ENCODE peak calls at places on chromosomes 4 and X, in ten cellular contexts. U is fibroblast of lung, D is SK-N-SH, P is cardiac fibroblast, Z is A549, K is ovary, M is fibroblast of the aortic adventitia, E is MM.1S, W is WERI-Rb-1, Y is GM12864. I is an unnamed sample.
A peak's percentile ranks its signal among the peaks of the same experiment; 100 is the strongest.

GRCh38 chr4:8188085-8188484 is 11.0 kb upstream of the SH3TC1 start:
- DNase-seq in Z (peak; percentile 30), P (no peak), D (peak; percentile 36), K (no peak), U (no peak), M (no peak), Y (no peak), W (no peak), E (no peak), I (peak; percentile 41)

GRCh38 chrX:28491941-28492340 is 95.3 kb upstream of the IL1RAPL1 start:
- DNase-seq in M (no peak), P (peak; percentile 8), U (no peak), Z (no peak), E (no peak), Y (no peak), W (no peak), K (no peak), D (no peak), I (no peak)

GRCh38 chrX:141642979-141643378 is 53.5 kb downstream of the SPANXA2 start:
- DNase-seq in P (peak; percentile 4), E (no peak), M (peak; percentile 12), Y (no peak), K (no peak), Z (peak; percentile 4), U (peak; percentile 49), W (no peak), D (no peak), I (no peak)

GRCh38 chr4:156321203-156321602 is 367.5 kb upstream of the CTSO start:
- DNase-seq in U (peak; percentile 98), Z (no peak), M (peak; percentile 69), Y (no peak), W (no peak), P (peak; percentile 72), K (no peak), E (no peak), D (no peak), I (no peak)

GRCh38 chr4:152719856-152720556 is 40.2 kb upstream of the TMEM154 start:
- DNase-seq in W (no peak), D (no peak), U (no peak), P (no peak), K (no peak), Z (no peak), Y (no peak), E (no peak), M (no peak), I (no peak)

GRCh38 chr4:24713604-24714003 is 81.8 kb upstream of the SOD3 start:
- DNase-seq in U (no peak), W (no peak), D (no peak), E (no peak), Y (no peak), Z (no peak), K (no peak), P (no peak), M (no peak), I (no peak)

GRCh38 chr4:24643774-24644520 is 59.6 kb upstream of the DHX15 start:
- DNase-seq in E (no peak), P (peak; percentile 50), Y (no peak), U (no peak), K (no peak), Z (no peak), M (peak; percentile 36), W (no peak), D (no peak), I (no peak)

GRCh38 chr4:21768349-21769310 is 179.9 kb downstream of the KCNIP4 start:
- DNase-seq in W (no peak), P (peak; percentile 69), E (peak; percentile 55), Z (peak; percentile 40), M (peak; percentile 69), U (peak; percentile 50), K (no peak), Y (peak; percentile 3), D (peak; percentile 18), I (no peak)

DNA sequence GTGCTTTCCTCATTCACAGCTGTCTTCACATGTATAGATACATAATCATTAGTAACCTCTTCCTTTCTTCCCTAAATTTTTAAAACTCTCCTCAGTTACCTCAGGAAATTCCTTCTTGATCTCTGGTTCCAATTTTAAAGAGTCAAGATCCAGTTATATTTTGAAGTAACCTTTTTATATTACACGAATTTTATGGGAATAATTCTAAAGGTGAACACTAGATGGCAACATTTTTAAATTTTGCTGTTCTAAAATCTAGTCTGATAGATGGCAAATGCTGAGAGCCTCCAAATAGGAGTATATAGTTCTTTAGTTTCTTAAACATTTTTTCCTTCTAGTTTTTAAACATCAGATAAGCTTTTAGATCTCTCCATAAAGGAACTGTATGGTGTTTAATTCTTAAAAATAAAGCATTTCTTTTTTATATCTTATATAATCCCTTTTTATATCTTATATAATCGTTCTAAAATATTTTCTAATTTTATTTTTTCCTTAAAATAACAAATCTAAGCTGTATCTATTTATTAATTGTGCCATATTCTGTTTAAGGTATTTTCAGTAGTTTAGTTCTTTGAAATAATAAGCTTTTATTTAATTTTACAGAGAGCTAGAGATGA is 37.9 kb upstream of the PAPSS1 start:
- DNase-seq in Y (no peak), P (peak; percentile 69), E (peak; percentile 75), W (no peak), Z (peak; percentile 17), D (peak; percentile 9), K (no peak), U (peak; percentile 33), M (peak; percentile 76), I (no peak)
- TF ChIP-seq CTCF in Y (peak; percentile 6), P (peak; percentile 25), E (peak; percentile 51), W (no peak), Z (peak; percentile 52), D (peak; percentile 72), K (no peak), U (peak; percentile 16), M (peak; percentile 20), I (peak; percentile 75)

GRCh38 chr4:102429553-102429952 is 71.6 kb upstream of the NFKB1 start:
- DNase-seq in W (no peak), E (no peak), Y (no peak), P (peak; percentile 77), D (no peak), M (peak; percentile 95), U (peak; percentile 99), K (no peak), Z (peak; percentile 90), I (no peak)

GRCh38 chr4:102437111-102437510 is 64.0 kb upstream of the NFKB1 start:
- DNase-seq in W (no peak), U (no peak), P (no peak), Y (no peak), K (no peak), M (no peak), Z (no peak), E (no peak), D (no peak), I (no peak)

GRCh38 chr4:102427599-102427998 is 73.6 kb upstream of the NFKB1 start:
- DNase-seq in U (no peak), P (no peak), E (no peak), Y (no peak), D (no peak), Z (no peak), M (no peak), W (no peak), K (no peak), I (no peak)

GRCh38 chr4:102430511-102430910 is 70.6 kb upstream of the NFKB1 start:
- DNase-seq in E (peak; percentile 18), D (no peak), P (peak; percentile 34), M (peak; percentile 42), Y (no peak), U (peak; percentile 41), K (no peak), W (no peak), Z (peak; percentile 27), I (no peak)

DNA sequence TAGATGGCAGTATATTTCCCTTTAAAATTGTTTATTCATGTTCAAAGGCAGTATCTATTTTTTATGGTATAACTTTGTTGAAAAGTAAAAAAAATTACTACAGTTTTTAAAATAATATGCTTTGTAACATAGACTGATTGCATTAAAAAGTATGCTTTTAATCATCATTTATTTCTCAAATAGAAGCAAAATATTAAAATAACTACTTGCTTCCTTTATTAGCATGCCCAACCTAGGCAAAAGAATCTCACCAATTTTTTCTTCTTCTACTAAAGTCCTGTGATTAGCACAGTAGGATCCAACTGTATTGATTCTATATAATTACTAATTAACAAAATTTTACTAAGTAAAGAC is 69.6 kb upstream of the NFKB1 start:
- DNase-seq in K (no peak), D (no peak), M (no peak), Z (no peak), W (no peak), P (no peak), Y (no peak), U (no peak), E (no peak), I (no peak)
- TF ChIP-seq CTCF in K (no peak), D (no peak), M (no peak), Z (no peak), W (no peak), P (no peak), Y (no peak), U (no peak), E (no peak), I (peak; percentile 51)

GRCh38 chr4:89482248-89482647 is 174.6 kb upstream of the GPRIN3 start:
- DNase-seq in Z (peak; percentile 71), P (peak; percentile 63), U (peak; percentile 39), M (peak; percentile 48), Y (no peak), D (peak; percentile 61), W (peak; percentile 69), E (peak; percentile 49), K (no peak), I (no peak)

GRCh38 chr4:89482926-89483595 is 175.5 kb upstream of the GPRIN3 start:
- DNase-seq in Y (no peak), U (peak; percentile 21), M (no peak), Z (no peak), D (no peak), E (no peak), W (no peak), P (no peak), K (no peak), I (no peak)

GRCh38 chr4:89486673-89487072 is 179.1 kb upstream of the GPRIN3 start:
- DNase-seq in W (no peak), E (no peak), U (no peak), D (no peak), Z (no peak), Y (no peak), M (no peak), P (no peak), K (no peak), I (no peak)

GRCh38 chr4:89489338-89489771 is 181.8 kb upstream of the GPRIN3 start:
- DNase-seq in P (no peak), W (no peak), M (no peak), Z (no peak), K (no peak), E (no peak), Y (no peak), D (peak; percentile 9), U (no peak), I (no peak)

DNA sequence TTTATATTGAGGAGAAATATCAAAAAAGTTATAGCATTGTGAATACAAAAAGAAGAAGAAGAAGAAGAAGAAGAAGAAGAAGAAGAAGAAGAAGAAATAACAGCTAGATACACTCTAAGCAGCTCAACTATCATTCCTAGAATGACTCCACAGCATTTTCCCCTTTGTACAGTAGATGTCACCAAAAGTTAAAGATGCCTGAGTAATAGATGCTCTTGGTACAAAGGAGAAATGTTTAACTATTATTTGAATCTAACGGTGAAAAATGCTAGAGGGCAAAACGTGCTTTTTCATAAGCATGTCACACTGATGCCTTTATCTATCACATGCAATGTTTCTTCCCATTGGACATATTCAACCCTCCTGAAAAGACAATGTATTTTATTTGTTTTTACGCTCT is 178.4 kb upstream of the GPRIN3 start:
- DNase-seq in D (peak; percentile 22), W (no peak), Y (no peak), U (no peak), P (peak; percentile 71), E (peak; percentile 16), K (no peak), M (peak; percentile 70), Z (peak; percentile 22), I (no peak)
- TF ChIP-seq CTCF in D (peak; percentile 37), W (peak; percentile 42), Y (peak; percentile 21), U (peak; percentile 62), P (peak; percentile 47), E (peak; percentile 39), K (no peak), M (peak; percentile 59), Z (peak; percentile 37), I (no peak)

GRCh38 chr4:144423930-144424329 is 222.0 kb upstream of the HHIP start:
- DNase-seq in W (no peak), U (no peak), Y (no peak), E (no peak), D (no peak), Z (no peak), M (no peak), K (no peak), P (no peak), I (no peak)

GRCh38 chr4:144421056-144421455 is 224.9 kb upstream of the HHIP start:
- DNase-seq in P (no peak), W (no peak), E (no peak), U (no peak), Z (no peak), K (no peak), M (no peak), D (no peak), Y (no peak), I (no peak)

GRCh38 chr4:144421839-144422565 is 224.0 kb upstream of the HHIP start:
- DNase-seq in W (no peak), Z (no peak), E (no peak), D (no peak), K (no peak), M (peak; percentile 32), Y (no peak), U (peak; percentile 53), P (no peak), I (no peak)
- TF ChIP-seq CTCF in W (no peak), Z (no peak), E (no peak), D (no peak), K (no peak), M (no peak), Y (no peak), U (no peak), P (no peak), I (no peak)